ENCODE peak calls at places on chromosomes 11 and 22, in four cellular contexts. M is right atrium auricular region, D is WTC11, R is MCF 10A. Z is an unnamed sample.

GRCh38 chr22:21628386-21629261 is 1.2 kb downstream of the YDJC start:
- DNase-seq in R (no peak), M (no peak), D (no peak), Z (no peak)

GRCh38 chr11:396948-397548 is 3.0 kb downstream of the PKP3 start:
- DNase-seq in D (no peak), M (no peak), R (no peak), Z (no peak)

GRCh38 chr22:30944986-30945385 is 23.6 kb downstream of the MORC2 start:
- DNase-seq in D (no peak), R (no peak), M (no peak), Z (no peak)

GRCh38 chr11:74366576-74366975 is 31.7 kb downstream of the PGM2L1 start:
- DNase-seq in D (no peak), M (no peak), R (no peak), Z (no peak)

GRCh38 chr11:96014234-96014633 is 90.3 kb upstream of the MTMR2 start:
- DNase-seq in D (no peak), R (peak; percentile 41), M (no peak), Z (peak; percentile 59)

GRCh38 chr11:126793596-126793995 is 207.0 kb downstream of the KIRREL3 start:
- DNase-seq in R (no peak), M (no peak), D (no peak), Z (no peak)

GRCh38 chr11:38900156-38900679 is 2302.2 kb upstream of the RAG2 start:
- DNase-seq in R (no peak), D (no peak), M (no peak), Z (no peak)

GRCh38 chr11:61891331-61892084 is at the start of gene FADS3:
- DNase-seq in D (peak; percentile 88), M (peak; percentile 92), R (peak; percentile 77), Z (peak; percentile 46)

GRCh38 chr11:124493256-124493655 is 47.8 kb upstream of the OR8B8 start:
- DNase-seq in D (no peak), M (no peak), R (no peak), Z (no peak)

GRCh38 chr22:39856588-39856987 is 37.0 kb downstream of the ENTHD1 start:
- DNase-seq in R (no peak), M (no peak), D (no peak), Z (no peak)

GRCh38 chr11:109249597-109249996 is 172.4 kb upstream of the C11orf87 start:
- DNase-seq in D (no peak), M (no peak), R (no peak), Z (peak; percentile 18)

GRCh38 chr22:26606611-26607010 is 11.2 kb downstream of the CRYBB1 start:
- DNase-seq in R (peak; percentile 15), M (no peak), D (no peak), Z (peak; percentile 39)

GRCh38 chr11:19738124-19738523 is 25.5 kb downstream of the NAV2 start:
- DNase-seq in M (no peak), R (no peak), D (no peak), Z (no peak)

GRCh38 chr22:29313126-29314071 is 2.1 kb downstream of the RASL10A start:
- DNase-seq in D (peak; percentile 79), R (no peak), M (no peak), Z (no peak)

GRCh38 chr11:12088047-12088481 is 22.3 kb upstream of the MICAL2 start:
- DNase-seq in D (no peak), M (peak; percentile 83), R (peak; percentile 76), Z (peak; percentile 82)

GRCh38 chr11:12088531-12088930 is 21.9 kb upstream of the MICAL2 start:
- DNase-seq in D (no peak), M (no peak), R (no peak), Z (no peak)

GRCh38 chr11:12086271-12087074 is 23.9 kb upstream of the MICAL2 start:
- DNase-seq in D (no peak), R (peak; percentile 82), M (peak; percentile 90), Z (peak; percentile 95)

GRCh38 chr11:12085371-12086251 is 24.8 kb upstream of the MICAL2 start:
- DNase-seq in D (no peak), R (no peak), M (no peak), Z (no peak)

GRCh38 chr11:12087075-12087775 is 23.2 kb upstream of the MICAL2 start:
- DNase-seq in R (peak; percentile 70), D (no peak), M (no peak), Z (peak; percentile 88)
- TF ChIP-seq CTCF in R (peak; percentile 11), D (no peak), M (peak; percentile 24), Z (peak; percentile 40)

GRCh38 chr11:13465909-13466371 is 2.9 kb upstream of the BTBD10 start:
- DNase-seq in D (no peak), R (peak; percentile 47), M (no peak), Z (peak; percentile 55)
- TF ChIP-seq CTCF in D (no peak), R (peak; percentile 29), M (peak; percentile 75), Z (peak; percentile 55)

GRCh38 chr11:33704240-33705002 is 3.8 kb upstream of the C11orf91 start:
- DNase-seq in M (no peak), D (no peak), R (no peak), Z (no peak)
- TF ChIP-seq CTCF in M (no peak), D (no peak), R (no peak), Z (no peak)

GRCh38 chr22:33798401-33798800 is 121.9 kb downstream of the LARGE1 start:
- DNase-seq in D (no peak), R (no peak), M (no peak), Z (no peak)

GRCh38 chr22:33793464-33793863 is 126.8 kb downstream of the LARGE1 start:
- DNase-seq in R (no peak), D (no peak), M (no peak), Z (no peak)

GRCh38 chr22:33792837-33793236 is 127.4 kb downstream of the LARGE1 start:
- DNase-seq in R (no peak), M (no peak), D (no peak), Z (no peak)

DNA sequence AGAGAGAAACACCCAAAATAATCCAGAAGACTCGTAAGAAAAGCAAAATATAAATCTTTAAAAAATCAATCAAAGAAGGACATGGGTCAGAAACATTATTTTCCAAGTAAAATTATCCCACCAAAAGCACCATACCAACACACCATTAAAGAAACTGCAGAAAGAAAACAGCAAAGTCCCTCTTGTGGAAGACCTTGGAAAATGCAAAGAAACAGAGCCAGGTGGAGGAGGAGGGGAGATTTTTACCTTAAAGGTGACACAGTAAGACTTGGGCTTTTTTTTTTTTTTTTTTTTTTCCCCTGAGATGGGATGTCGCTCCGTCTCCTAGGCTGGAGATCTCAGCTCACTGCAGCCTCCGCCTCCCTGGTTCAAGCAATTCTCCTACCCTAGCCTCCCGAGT is 123.8 kb downstream of the LARGE1 start:
- DNase-seq in R (no peak), D (no peak), M (no peak), Z (no peak)
- TF ChIP-seq CTCF in R (no peak), D (no peak), M (no peak), Z (no peak)

GRCh38 chr11:36041988-36042606 is 98.2 kb downstream of the LDLRAD3 start:
- DNase-seq in D (no peak), R (peak; percentile 27), M (no peak), Z (peak; percentile 10)
- TF ChIP-seq CTCF in D (no peak), R (peak; percentile 51), M (peak; percentile 54), Z (peak; percentile 51)

GRCh38 chr11:115360186-115360824 is 143.9 kb downstream of the CADM1 start:
- DNase-seq in M (no peak), R (no peak), D (no peak), Z (no peak)
- TF ChIP-seq CTCF in M (no peak), R (no peak), D (no peak), Z (no peak)

DNA sequence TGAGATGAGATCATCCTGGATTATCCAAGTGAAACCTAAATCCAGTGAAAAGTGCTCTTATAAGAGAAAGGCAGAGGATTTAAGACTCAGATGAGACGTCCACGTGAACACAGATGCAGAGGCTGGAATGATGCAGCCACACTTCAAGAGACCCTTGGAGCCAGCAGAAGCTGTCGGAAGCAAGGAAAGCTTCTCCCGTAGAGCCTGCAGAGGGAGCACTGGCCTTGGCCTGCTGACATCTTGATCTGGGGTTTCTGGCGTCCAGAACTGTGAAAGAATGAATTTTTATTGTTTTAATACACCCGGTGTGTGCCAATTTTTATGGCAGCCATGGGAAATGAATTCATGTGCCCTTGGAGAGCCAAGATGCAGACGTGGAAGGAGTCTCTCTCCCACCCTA is 407.0 kb upstream of the B3GAT1 start:
- DNase-seq in R (no peak), M (no peak), D (peak; percentile 27), Z (no peak)
- TF ChIP-seq CTCF in R (no peak), M (no peak), D (no peak), Z (no peak)

DNA sequence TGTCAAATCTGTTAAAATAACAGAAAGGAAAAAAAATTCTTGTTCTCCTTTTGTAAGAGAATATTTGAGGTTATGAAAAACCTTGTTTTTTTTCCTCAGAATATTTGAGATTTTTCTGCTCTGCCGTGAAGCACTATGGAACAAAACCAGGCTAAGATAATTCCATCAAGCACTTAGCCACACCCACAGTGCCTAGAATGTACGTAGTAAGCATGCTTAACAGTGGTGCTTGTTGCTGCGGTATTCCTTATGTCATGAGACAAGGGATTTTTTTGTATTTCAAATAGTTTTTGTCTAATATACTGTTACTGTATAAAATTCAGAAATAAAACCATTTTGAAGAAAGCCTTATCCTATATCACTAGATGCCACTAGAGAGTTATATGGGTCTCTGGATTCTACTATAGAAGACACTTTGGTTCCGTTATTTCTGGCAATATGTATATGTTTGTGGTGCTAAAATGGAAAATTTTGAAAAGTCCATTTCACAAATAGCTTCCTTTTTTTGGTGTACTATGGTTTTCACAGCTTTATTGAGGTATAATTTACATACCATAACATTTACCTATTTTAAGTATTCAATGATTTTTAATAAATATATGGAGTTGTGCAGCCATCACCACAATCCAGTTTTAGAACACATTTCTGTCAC is 23.7 kb downstream of the PDHX start:
- DNase-seq in D (no peak), M (no peak), R (no peak), Z (no peak)
- TF ChIP-seq CTCF in D (no peak), M (no peak), R (no peak), Z (no peak)

DNA sequence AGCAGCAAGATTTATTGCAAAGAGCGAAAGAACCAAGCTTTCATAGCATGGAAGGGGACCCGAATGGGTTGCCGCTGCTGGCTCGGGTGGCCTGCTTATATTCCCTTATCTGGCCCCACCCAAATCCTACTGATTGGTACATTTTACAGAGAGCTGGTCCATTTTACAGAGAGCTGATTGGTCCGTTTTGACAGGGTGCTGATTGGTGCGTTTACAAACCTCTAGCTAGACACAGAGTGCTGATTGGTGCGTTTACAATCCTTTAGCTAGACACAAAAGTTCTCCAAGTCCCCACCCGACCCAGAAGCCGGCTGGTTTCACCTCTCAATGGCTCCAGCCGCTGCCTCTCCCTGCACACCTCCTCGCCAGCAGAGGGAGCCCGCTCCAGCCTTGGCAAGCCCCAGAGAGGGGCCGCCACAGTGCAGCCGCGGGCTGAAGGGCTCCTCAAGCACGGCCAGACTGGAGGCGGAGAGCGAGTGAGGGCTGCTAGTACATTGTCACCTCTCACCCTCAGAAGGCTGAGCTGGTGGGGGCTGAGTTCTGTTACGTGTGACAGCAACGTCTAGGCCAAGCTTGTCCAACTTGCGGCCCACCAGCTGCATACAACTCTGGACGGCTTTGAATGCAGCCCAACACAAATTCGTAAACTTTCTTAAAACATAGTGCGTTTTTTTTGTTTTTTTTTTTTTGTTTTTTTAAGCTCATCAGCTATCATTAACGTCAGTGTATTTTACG is 8.7 kb downstream of the PTH start:
- DNase-seq in R (no peak), M (no peak), D (peak; percentile 88), Z (peak; percentile 21)
- TF ChIP-seq CTCF in R (no peak), M (peak; percentile 42), D (peak; percentile 50), Z (peak; percentile 67)